ENCODE peak calls at places on chromosomes 7 and 10, in nine cellular contexts. L is posterior vena cava; J is dorsolateral prefrontal cortex; Q is BJ; V is fibroblast of mammary gland; B is activated CD4-positive, alpha-beta T cell treated with anti-CD3 and anti-CD28 coated beads, Interleukin-2, amount 50 U/mL, for 48 hours; A is anterior cingulate cortex; D is Caki2; Z is GM13977. S is an unnamed sample.

GRCh38 chr7:81684513-81685262 is 85.2 kb downstream of the HGF start:
- DNase-seq in A (peak), Z (peak), Q (peak), L (peak), V (peak), D (peak), J (peak), B (no peak), S (peak)

GRCh38 chr7:154832557-154833138 is 170.3 kb downstream of the PAXIP1 start:
- DNase-seq in V (no peak), L (no peak), Q (no peak), D (no peak), J (no peak), Z (peak), B (no peak), A (no peak), S (no peak)

GRCh38 chr10:133087679-133088523 is at the start of gene ADGRA1:
- DNase-seq in A (no peak), Q (no peak), J (no peak), V (no peak), D (peak), L (no peak), B (no peak), Z (no peak), S (no peak)

GRCh38 chr10:86681047-86681446 is 12.7 kb downstream of the LDB3 start:
- DNase-seq in Z (no peak), J (no peak), V (no peak), B (no peak), Q (no peak), D (no peak), A (no peak), L (no peak), S (no peak)

GRCh38 chr7:158525648-158526484 is 61.8 kb downstream of the PTPRN2 start:
- DNase-seq in Z (no peak), V (no peak), D (no peak), A (no peak), L (no peak), J (no peak), B (no peak), Q (no peak), S (no peak)

GRCh38 chr10:115033898-115034297 is 59.3 kb upstream of the ATRNL1 start:
- DNase-seq in B (no peak), V (no peak), J (no peak), Q (no peak), L (no peak), Z (no peak), D (no peak), A (no peak), S (no peak)

GRCh38 chr10:42428534-42428933 is 209.8 kb downstream of the ZNF33B start:
- DNase-seq in B (no peak), Q (no peak), L (no peak), Z (no peak), D (no peak), J (no peak), A (no peak), V (peak), S (no peak)

GRCh38 chr7:36591643-36592042 is 132.7 kb downstream of the AOAH start:
- DNase-seq in V (no peak), J (no peak), D (no peak), L (no peak), A (no peak), B (no peak), Q (no peak), Z (no peak), S (no peak)

GRCh38 chr7:71886066-71886465 is 526.1 kb downstream of the CALN1 start:
- DNase-seq in Z (no peak), Q (no peak), J (no peak), A (no peak), B (no peak), D (no peak), L (no peak), V (no peak), S (no peak)

GRCh38 chr10:80382989-80383388 is 25.4 kb upstream of the PRXL2A start:
- DNase-seq in Q (no peak), Z (no peak), J (no peak), D (peak), B (peak), L (no peak), V (peak), A (no peak), S (no peak)

GRCh38 chr10:59907918-59908807 is 1.8 kb upstream of the CCDC6 start:
- DNase-seq in Q (peak), Z (peak), V (peak), L (no peak), J (no peak), D (peak), B (peak), A (no peak), S (peak)

GRCh38 chr10:30854656-30855055 is 177.0 kb downstream of the ZNF438 start:
- DNase-seq in L (no peak), J (no peak), D (no peak), Z (no peak), Q (no peak), V (no peak), B (no peak), A (no peak), S (no peak)

GRCh38 chr7:6284461-6285360 is 12.3 kb upstream of the CYTH3 start:
- DNase-seq in B (no peak), L (peak), Z (no peak), Q (no peak), V (no peak), D (peak), A (no peak), J (no peak), S (no peak)